ENCODE peak calls at places on chromosome 12, in seven cellular contexts. Z is sigmoid colon, A is endothelial cell of umbilical vein, K is ovary, J is IMR-90, P is heart left ventricle, T is adrenal gland. U is an unnamed sample. For H3K36me3, the result is how much of the 10 kb centered on the place peaks cover.

GRCh38 chr12:12689672-12690287 is 6.2 kb downstream of the GPR19 start:
- DNase-seq in Z (no peak), A (no peak), K (no peak), J (peak), P (no peak), T (no peak), U (no peak)

GRCh38 chr12:64461634-64462414 is 9.9 kb downstream of the TBK1 start:
- DNase-seq in Z (no peak), A (no peak), K (no peak), J (peak), P (no peak), T (no peak), U (no peak)

GRCh38 chr12:82413994-82414393 is 55.7 kb downstream of the METTL25 start:
- DNase-seq in Z (no peak), A (peak), K (no peak), J (peak), P (no peak), T (no peak), U (no peak)

GRCh38 chr12:122839907-122840554 is 4.8 kb downstream of the HIP1R start:
- DNase-seq in Z (no peak), A (no peak), K (no peak), J (no peak), P (no peak), T (no peak), U (no peak)

GRCh38 chr12:66087365-66087943 is 43.1 kb downstream of the LLPH start:
- DNase-seq in Z (peak), A (peak), K (peak), J (peak), P (peak), T (peak), U (peak)

GRCh38 chr12:112107728-112108447 is 695 bp downstream of the NAA25 start:
- DNase-seq in Z (no peak), A (peak), K (no peak), J (no peak), P (peak), T (peak), U (no peak)

GRCh38 chr12:57524814-57525614 is 2.4 kb downstream of the MBD6 start:
- DNase-seq in Z (no peak), A (no peak), K (no peak), J (no peak), P (no peak), T (no peak), U (no peak)

GRCh38 chr12:90449611-90450010 is 505.4 kb downstream of the CCER1 start:
- DNase-seq in Z (no peak), A (peak), K (no peak), J (no peak), P (no peak), T (no peak), U (no peak)

GRCh38 chr12:109728921-109729836 is 15.6 kb downstream of the FAM222A start:
- DNase-seq in Z (peak), A (no peak), K (no peak), J (no peak), P (no peak), T (peak), U (no peak)

GRCh38 chr12:60842166-60842565 is 1246.3 kb downstream of the SLC16A7 start:
- DNase-seq in Z (no peak), A (no peak), K (no peak), J (no peak), P (no peak), T (no peak), U (no peak)

GRCh38 chr12:60834806-60835205 is 1239.0 kb downstream of the SLC16A7 start:
- DNase-seq in Z (no peak), A (no peak), K (no peak), J (no peak), P (no peak), T (no peak), U (no peak)

GRCh38 chr12:60834372-60834771 is 1238.5 kb downstream of the SLC16A7 start:
- DNase-seq in Z (no peak), A (no peak), K (no peak), J (no peak), P (no peak), T (no peak), U (no peak)

GRCh38 chr12:60832300-60832699 is 1236.5 kb downstream of the SLC16A7 start:
- DNase-seq in Z (no peak), A (no peak), K (no peak), J (no peak), P (no peak), T (no peak), U (no peak)

DNA sequence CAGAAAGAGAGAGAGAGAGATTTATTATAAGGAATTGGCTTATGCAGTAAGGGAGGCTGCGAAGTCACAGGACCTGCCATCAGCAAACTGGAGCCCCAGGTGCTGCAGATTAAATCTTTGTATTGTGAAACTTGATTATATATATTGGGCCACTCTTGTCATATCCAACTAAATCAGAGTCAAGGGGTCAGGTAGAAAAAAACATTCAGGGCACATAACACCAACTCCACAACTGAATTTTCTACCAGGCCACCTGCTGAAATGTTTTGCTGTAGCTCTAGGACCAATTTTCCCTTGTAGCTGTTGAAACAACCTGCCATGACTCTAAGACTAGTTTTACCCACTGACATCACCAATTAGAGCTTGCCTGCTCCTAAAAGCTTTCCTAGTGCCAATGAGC is 1240.8 kb downstream of the SLC16A7 start:
- DNase-seq in Z (no peak), A (no peak), K (no peak), J (no peak), P (no peak), T (no peak), U (no peak)
- TF ChIP-seq POLR2A in Z (no peak), A (no peak), K (no peak), J (no peak), P (no peak), T (no peak), U (no peak)

GRCh38 chr12:68831751-68832503 is 23.9 kb downstream of the MDM2 start:
- DNase-seq in Z (no peak), A (no peak), K (no peak), J (no peak), P (no peak), T (no peak), U (no peak)

GRCh38 chr12:68831272-68831671 is 23.3 kb downstream of the MDM2 start:
- DNase-seq in Z (no peak), A (no peak), K (no peak), J (no peak), P (no peak), T (no peak), U (no peak)

GRCh38 chr12:68835333-68835908 is 27.4 kb downstream of the MDM2 start:
- DNase-seq in Z (no peak), A (no peak), K (no peak), J (no peak), P (no peak), T (no peak), U (no peak)

GRCh38 chr12:68833508-68833907 is 25.5 kb downstream of the MDM2 start:
- DNase-seq in Z (no peak), A (no peak), K (no peak), J (no peak), P (no peak), T (no peak), U (no peak)

GRCh38 chr12:68832504-68832867 is 24.5 kb downstream of the MDM2 start:
- DNase-seq in Z (no peak), A (no peak), K (no peak), J (no peak), P (no peak), T (no peak), U (no peak)
- H3K36me3 ChIP-seq in Z (under half), A (half or more), K (under half), J (half or more), P (half or more), T (half or more), U (half or more)

GRCh38 chr12:101924647-101925046 is 47.3 kb downstream of the DRAM1 start:
- DNase-seq in Z (no peak), A (no peak), K (peak), J (peak), P (no peak), T (no peak), U (no peak)
- H3K27ac ChIP-seq in Z (peak), A (no peak), K (no peak), J (peak), P (peak), T (no peak), U (peak)

GRCh38 chr12:124457287-124458219 is 109.9 kb downstream of the NCOR2 start:
- DNase-seq in Z (peak), A (no peak), K (peak), J (peak), P (peak), T (peak), U (peak)
- TF ChIP-seq POLR2A in Z (peak), A (no peak), K (no peak), J (no peak), P (no peak), T (no peak), U (no peak)

GRCh38 chr12:121405211-121405610 is 5.3 kb downstream of the RNF34 start:
- DNase-seq in Z (no peak), A (no peak), K (no peak), J (no peak), P (no peak), T (no peak), U (no peak)
- H3K36me3 ChIP-seq in Z (under half), A (under half), K (under half), J (under half), P (under half), T (under half), U (under half)

GRCh38 chr12:662541-663292 is 528 bp downstream of the NINJ2 start:
- DNase-seq in Z (no peak), A (no peak), K (no peak), J (no peak), P (no peak), T (no peak), U (no peak)

GRCh38 chr12:661720-662486 is 1.3 kb downstream of the NINJ2 start:
- DNase-seq in Z (no peak), A (no peak), K (no peak), J (no peak), P (no peak), T (no peak), U (no peak)

GRCh38 chr12:664779-665092 is 1.5 kb upstream of the NINJ2 start:
- DNase-seq in Z (no peak), A (no peak), K (no peak), J (no peak), P (no peak), T (no peak), U (no peak)

GRCh38 chr12:664075-664778 is 982 bp upstream of the NINJ2 start:
- DNase-seq in Z (no peak), A (no peak), K (no peak), J (no peak), P (no peak), T (no peak), U (no peak)

GRCh38 chr12:663293-663871 is at the start of gene NINJ2:
- DNase-seq in Z (no peak), A (no peak), K (no peak), J (no peak), P (no peak), T (peak), U (no peak)
- H3K27ac ChIP-seq in Z (peak), A (no peak), K (no peak), J (no peak), P (peak), T (peak), U (peak)

DNA sequence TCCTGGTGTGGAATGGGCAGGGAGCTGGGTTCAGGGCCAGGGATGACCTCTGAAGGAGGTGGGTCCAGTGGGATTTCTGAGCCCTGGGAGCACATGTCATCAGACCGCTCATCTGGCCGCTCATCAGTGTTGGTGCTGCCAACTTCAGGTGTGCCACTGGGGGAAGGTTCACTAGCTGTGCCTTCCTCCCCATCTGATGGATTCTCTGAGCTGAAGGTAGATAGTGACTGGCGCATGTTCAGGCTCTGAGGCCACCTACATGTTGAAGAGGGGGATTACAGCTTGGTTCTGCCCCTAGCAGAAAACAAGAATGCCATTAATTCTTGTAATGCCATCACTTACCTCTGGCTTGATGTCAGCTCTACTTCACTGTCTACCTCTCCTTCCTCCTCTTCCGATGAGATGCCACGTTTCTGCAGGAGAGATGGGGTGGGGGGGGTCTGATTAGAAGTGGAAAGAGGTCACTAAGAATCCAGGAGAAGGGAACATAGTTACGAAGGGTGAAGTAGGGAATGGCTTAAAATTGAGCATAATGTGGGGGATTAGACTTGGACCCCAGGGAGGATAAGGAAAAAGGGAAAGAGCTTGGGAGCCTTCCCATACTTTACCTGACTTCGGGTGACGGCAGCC is 17.2 kb downstream of the MAP3K12 start:
- DNase-seq in Z (peak), A (no peak), K (no peak), J (no peak), P (no peak), T (no peak), U (no peak)
- TF ChIP-seq POLR2A in Z (no peak), A (no peak), K (no peak), J (no peak), P (no peak), T (no peak), U (no peak)

GRCh38 chr12:24424889-24425600 is 475.6 kb upstream of the SOX5 start:
- DNase-seq in Z (no peak), A (no peak), K (no peak), J (no peak), P (no peak), T (no peak), U (no peak)
- H3K36me3 ChIP-seq in Z (under half), A (under half), K (under half), J (under half), P (under half), T (under half), U (under half)